ENCODE peak calls at places on chromosome 1, in ten cellular contexts. One of them, this sample, is unnamed.

GRCh38 chr1:111565957-111566356 is 53.6 kb upstream of the RAP1A start:
- DNase-seq in GM18507: no peak
- DNase-seq in endodermal cell: no peak
- DNase-seq in non-pigmented ciliary epithelial cell: no peak
- DNase-seq in NCI-H510A: no peak
- DNase-seq in NCI-H1092 treated with DMSO at 0.1 percent for 48 hours: no peak
- DNase-seq in GM20000: no peak
- DNase-seq in GF-D8: no peak
- DNase-seq in T-helper 17 cell: no peak
- DNase-seq in psoas muscle: no peak
- DNase-seq in this sample: no peak

GRCh38 chr1:172041689-172042088 is 200.4 kb downstream of the DNM3 start:
- DNase-seq in GM18507: no peak
- DNase-seq in endodermal cell: no peak
- DNase-seq in non-pigmented ciliary epithelial cell: no peak
- DNase-seq in NCI-H510A: no peak
- DNase-seq in NCI-H1092 treated with DMSO at 0.1 percent for 48 hours: peak
- DNase-seq in GM20000: no peak
- DNase-seq in GF-D8: no peak
- DNase-seq in T-helper 17 cell: no peak
- DNase-seq in psoas muscle: no peak
- DNase-seq in this sample: no peak

GRCh38 chr1:173758980-173759379 is 44.2 kb downstream of the KLHL20 start:
- DNase-seq in GM18507: no peak
- DNase-seq in endodermal cell: no peak
- DNase-seq in non-pigmented ciliary epithelial cell: no peak
- DNase-seq in NCI-H510A: no peak
- DNase-seq in NCI-H1092 treated with DMSO at 0.1 percent for 48 hours: no peak
- DNase-seq in GM20000: no peak
- DNase-seq in GF-D8: no peak
- DNase-seq in T-helper 17 cell: no peak
- DNase-seq in psoas muscle: no peak
- DNase-seq in this sample: no peak

GRCh38 chr1:215002471-215002870 is 80.1 kb upstream of the KCNK2 start:
- DNase-seq in GM18507: no peak
- DNase-seq in endodermal cell: no peak
- DNase-seq in non-pigmented ciliary epithelial cell: no peak
- DNase-seq in NCI-H510A: no peak
- DNase-seq in NCI-H1092 treated with DMSO at 0.1 percent for 48 hours: no peak
- DNase-seq in GM20000: no peak
- DNase-seq in GF-D8: no peak
- DNase-seq in T-helper 17 cell: no peak
- DNase-seq in psoas muscle: no peak
- DNase-seq in this sample: no peak

GRCh38 chr1:61087574-61087973 is 5.2 kb downstream of the NFIA start:
- DNase-seq in GM18507: no peak
- DNase-seq in endodermal cell: no peak
- DNase-seq in non-pigmented ciliary epithelial cell: no peak
- DNase-seq in NCI-H510A: no peak
- DNase-seq in NCI-H1092 treated with DMSO at 0.1 percent for 48 hours: no peak
- DNase-seq in GM20000: no peak
- DNase-seq in GF-D8: no peak
- DNase-seq in T-helper 17 cell: no peak
- DNase-seq in psoas muscle: peak
- DNase-seq in this sample: peak

GRCh38 chr1:44423706-44424546 is 18.9 kb downstream of the RNF220 start:
- DNase-seq in GM18507: no peak
- DNase-seq in endodermal cell: no peak
- DNase-seq in non-pigmented ciliary epithelial cell: no peak
- DNase-seq in NCI-H510A: no peak
- DNase-seq in NCI-H1092 treated with DMSO at 0.1 percent for 48 hours: no peak
- DNase-seq in GM20000: peak
- DNase-seq in GF-D8: peak
- DNase-seq in T-helper 17 cell: no peak
- DNase-seq in psoas muscle: no peak
- DNase-seq in this sample: peak

GRCh38 chr1:41892211-41892840 is 26.4 kb downstream of the HIVEP3 start:
- DNase-seq in GM18507: no peak
- DNase-seq in endodermal cell: no peak
- DNase-seq in non-pigmented ciliary epithelial cell: no peak
- DNase-seq in NCI-H510A: no peak
- DNase-seq in NCI-H1092 treated with DMSO at 0.1 percent for 48 hours: peak
- DNase-seq in GM20000: no peak
- DNase-seq in GF-D8: no peak
- DNase-seq in T-helper 17 cell: no peak
- DNase-seq in psoas muscle: no peak
- DNase-seq in this sample: no peak

GRCh38 chr1:62391369-62391971 is 45.4 kb upstream of the USP1 start:
- DNase-seq in GM18507: no peak
- DNase-seq in endodermal cell: peak
- DNase-seq in non-pigmented ciliary epithelial cell: no peak
- DNase-seq in NCI-H510A: no peak
- DNase-seq in NCI-H1092 treated with DMSO at 0.1 percent for 48 hours: no peak
- DNase-seq in GM20000: peak
- DNase-seq in GF-D8: no peak
- DNase-seq in T-helper 17 cell: no peak
- DNase-seq in psoas muscle: no peak
- DNase-seq in this sample: no peak

GRCh38 chr1:60068393-60069045 is 5.1 kb downstream of the C1orf87 start:
- DNase-seq in GM18507: no peak
- DNase-seq in endodermal cell: no peak
- DNase-seq in non-pigmented ciliary epithelial cell: no peak
- DNase-seq in NCI-H510A: no peak
- DNase-seq in NCI-H1092 treated with DMSO at 0.1 percent for 48 hours: no peak
- DNase-seq in GM20000: no peak
- DNase-seq in GF-D8: no peak
- DNase-seq in T-helper 17 cell: no peak
- DNase-seq in psoas muscle: no peak
- DNase-seq in this sample: no peak

GRCh38 chr1:17046043-17046657 is 7.7 kb downstream of the SDHB start:
- DNase-seq in GM18507: no peak
- DNase-seq in endodermal cell: no peak
- DNase-seq in non-pigmented ciliary epithelial cell: peak
- DNase-seq in NCI-H510A: peak
- DNase-seq in NCI-H1092 treated with DMSO at 0.1 percent for 48 hours: peak
- DNase-seq in GM20000: peak
- DNase-seq in GF-D8: peak
- DNase-seq in T-helper 17 cell: no peak
- DNase-seq in psoas muscle: no peak
- DNase-seq in this sample: peak

GRCh38 chr1:10283318-10283984 is 73.1 kb downstream of the KIF1B start:
- DNase-seq in GM18507: peak
- DNase-seq in endodermal cell: no peak
- DNase-seq in non-pigmented ciliary epithelial cell: no peak
- DNase-seq in NCI-H510A: no peak
- DNase-seq in NCI-H1092 treated with DMSO at 0.1 percent for 48 hours: no peak
- DNase-seq in GM20000: peak
- DNase-seq in GF-D8: no peak
- DNase-seq in T-helper 17 cell: no peak
- DNase-seq in psoas muscle: no peak
- DNase-seq in this sample: no peak

GRCh38 chr1:241888232-241888631 is 40.2 kb downstream of the EXO1 start:
- DNase-seq in GM18507: no peak
- DNase-seq in endodermal cell: no peak
- DNase-seq in non-pigmented ciliary epithelial cell: peak
- DNase-seq in NCI-H510A: no peak
- DNase-seq in NCI-H1092 treated with DMSO at 0.1 percent for 48 hours: no peak
- DNase-seq in GM20000: no peak
- DNase-seq in GF-D8: no peak
- DNase-seq in T-helper 17 cell: no peak
- DNase-seq in psoas muscle: no peak
- DNase-seq in this sample: no peak

GRCh38 chr1:109642610-109643009 is 13.3 kb upstream of the GSTM4 start:
- DNase-seq in GM18507: no peak
- DNase-seq in endodermal cell: no peak
- DNase-seq in non-pigmented ciliary epithelial cell: no peak
- DNase-seq in NCI-H510A: no peak
- DNase-seq in NCI-H1092 treated with DMSO at 0.1 percent for 48 hours: no peak
- DNase-seq in GM20000: no peak
- DNase-seq in GF-D8: no peak
- DNase-seq in T-helper 17 cell: no peak
- DNase-seq in psoas muscle: no peak
- DNase-seq in this sample: no peak

GRCh38 chr1:153470707-153471106 is 10.3 kb upstream of the S100A7 start:
- DNase-seq in GM18507: no peak
- DNase-seq in endodermal cell: no peak
- DNase-seq in non-pigmented ciliary epithelial cell: no peak
- DNase-seq in NCI-H510A: no peak
- DNase-seq in NCI-H1092 treated with DMSO at 0.1 percent for 48 hours: no peak
- DNase-seq in GM20000: no peak
- DNase-seq in GF-D8: peak
- DNase-seq in T-helper 17 cell: no peak
- DNase-seq in psoas muscle: no peak
- DNase-seq in this sample: no peak

GRCh38 chr1:9942399-9942938 is 722 bp downstream of the LZIC start:
- DNase-seq in GM18507: peak
- DNase-seq in endodermal cell: peak
- DNase-seq in non-pigmented ciliary epithelial cell: peak
- DNase-seq in NCI-H510A: peak
- DNase-seq in NCI-H1092 treated with DMSO at 0.1 percent for 48 hours: peak
- DNase-seq in GM20000: peak
- DNase-seq in GF-D8: peak
- DNase-seq in T-helper 17 cell: no peak
- DNase-seq in psoas muscle: no peak
- DNase-seq in this sample: peak

GRCh38 chr1:93076268-93076667 is 2.8 kb upstream of the MTF2 start:
- DNase-seq in GM18507: no peak
- DNase-seq in endodermal cell: no peak
- DNase-seq in non-pigmented ciliary epithelial cell: no peak
- DNase-seq in NCI-H510A: no peak
- DNase-seq in NCI-H1092 treated with DMSO at 0.1 percent for 48 hours: no peak
- DNase-seq in GM20000: no peak
- DNase-seq in GF-D8: no peak
- DNase-seq in T-helper 17 cell: no peak
- DNase-seq in psoas muscle: no peak
- DNase-seq in this sample: no peak

GRCh38 chr1:26475989-26476388 is 3.7 kb downstream of the HMGN2 start:
- DNase-seq in GM18507: no peak
- DNase-seq in endodermal cell: no peak
- DNase-seq in non-pigmented ciliary epithelial cell: no peak
- DNase-seq in NCI-H510A: no peak
- DNase-seq in NCI-H1092 treated with DMSO at 0.1 percent for 48 hours: no peak
- DNase-seq in GM20000: no peak
- DNase-seq in GF-D8: no peak
- DNase-seq in T-helper 17 cell: no peak
- DNase-seq in psoas muscle: no peak
- DNase-seq in this sample: no peak

GRCh38 chr1:58748625-58749198 is 35.1 kb downstream of the JUN start:
- DNase-seq in GM18507: no peak
- DNase-seq in endodermal cell: no peak
- DNase-seq in non-pigmented ciliary epithelial cell: no peak
- DNase-seq in NCI-H510A: no peak
- DNase-seq in NCI-H1092 treated with DMSO at 0.1 percent for 48 hours: peak
- DNase-seq in GM20000: no peak
- DNase-seq in GF-D8: no peak
- DNase-seq in T-helper 17 cell: no peak
- DNase-seq in psoas muscle: no peak
- DNase-seq in this sample: no peak

GRCh38 chr1:153790996-153791855 is 16.0 kb downstream of the SLC27A3 start:
- DNase-seq in GM18507: peak
- DNase-seq in endodermal cell: no peak
- DNase-seq in non-pigmented ciliary epithelial cell: peak
- DNase-seq in NCI-H510A: no peak
- DNase-seq in NCI-H1092 treated with DMSO at 0.1 percent for 48 hours: no peak
- DNase-seq in GM20000: peak
- DNase-seq in GF-D8: peak
- DNase-seq in T-helper 17 cell: no peak
- DNase-seq in psoas muscle: peak
- DNase-seq in this sample: no peak

GRCh38 chr1:38076455-38076854 is 29.9 kb upstream of the POU3F1 start:
- DNase-seq in GM18507: no peak
- DNase-seq in endodermal cell: no peak
- DNase-seq in non-pigmented ciliary epithelial cell: no peak
- DNase-seq in NCI-H510A: no peak
- DNase-seq in NCI-H1092 treated with DMSO at 0.1 percent for 48 hours: no peak
- DNase-seq in GM20000: no peak
- DNase-seq in GF-D8: no peak
- DNase-seq in T-helper 17 cell: no peak
- DNase-seq in psoas muscle: no peak
- DNase-seq in this sample: no peak

GRCh38 chr1:214824758-214825157 is 221.8 kb downstream of the CENPF start:
- DNase-seq in GM18507: no peak
- DNase-seq in endodermal cell: no peak
- DNase-seq in non-pigmented ciliary epithelial cell: no peak
- DNase-seq in NCI-H510A: no peak
- DNase-seq in NCI-H1092 treated with DMSO at 0.1 percent for 48 hours: no peak
- DNase-seq in GM20000: no peak
- DNase-seq in GF-D8: no peak
- DNase-seq in T-helper 17 cell: no peak
- DNase-seq in psoas muscle: no peak
- DNase-seq in this sample: no peak

GRCh38 chr1:197911172-197911856 is 5.9 kb upstream of the LHX9 start:
- DNase-seq in GM18507: no peak
- DNase-seq in endodermal cell: peak
- DNase-seq in non-pigmented ciliary epithelial cell: no peak
- DNase-seq in NCI-H510A: no peak
- DNase-seq in NCI-H1092 treated with DMSO at 0.1 percent for 48 hours: peak
- DNase-seq in GM20000: peak
- DNase-seq in GF-D8: no peak
- DNase-seq in T-helper 17 cell: no peak
- DNase-seq in psoas muscle: peak
- DNase-seq in this sample: no peak

GRCh38 chr1:112513112-112513870 is 4.5 kb downstream of the WNT2B start:
- DNase-seq in GM18507: no peak
- DNase-seq in endodermal cell: no peak
- DNase-seq in non-pigmented ciliary epithelial cell: no peak
- DNase-seq in NCI-H510A: no peak
- DNase-seq in NCI-H1092 treated with DMSO at 0.1 percent for 48 hours: no peak
- DNase-seq in GM20000: no peak
- DNase-seq in GF-D8: no peak
- DNase-seq in T-helper 17 cell: no peak
- DNase-seq in psoas muscle: no peak
- DNase-seq in this sample: no peak

GRCh38 chr1:48329905-48330304 is 107.4 kb downstream of the SLC5A9 start:
- DNase-seq in GM18507: no peak
- DNase-seq in endodermal cell: no peak
- DNase-seq in non-pigmented ciliary epithelial cell: no peak
- DNase-seq in NCI-H510A: no peak
- DNase-seq in NCI-H1092 treated with DMSO at 0.1 percent for 48 hours: no peak
- DNase-seq in GM20000: no peak
- DNase-seq in GF-D8: no peak
- DNase-seq in T-helper 17 cell: no peak
- DNase-seq in psoas muscle: no peak
- DNase-seq in this sample: no peak

GRCh38 chr1:45205000-45205909 is 1.1 kb downstream of the ZSWIM5 start:
- DNase-seq in GM18507: no peak
- DNase-seq in endodermal cell: peak
- DNase-seq in non-pigmented ciliary epithelial cell: no peak
- DNase-seq in NCI-H510A: peak
- DNase-seq in NCI-H1092 treated with DMSO at 0.1 percent for 48 hours: peak
- DNase-seq in GM20000: peak
- DNase-seq in GF-D8: no peak
- DNase-seq in T-helper 17 cell: no peak
- DNase-seq in psoas muscle: no peak
- DNase-seq in this sample: no peak

This sample was measured in DMS79 treated with DMSO at 0.1 percent for 48 hours.